ENCODE peak calls at places on chromosomes 5 and 9, in nine cellular contexts. E, X, Q, H, N, Z, U, D and G are unnamed samples.

GRCh38 chr5:120388016-120388781 is 75.9 kb upstream of the PRR16 start:
- DNase-seq in H (peak; percentile 97), Q (no peak), E (peak; percentile 94), N (peak; percentile 96), U (peak; percentile 91), Z (no peak), D (no peak), X (no peak), G (peak; percentile 93)

GRCh38 chr9:137670391-137671195 is 51.8 kb downstream of the EHMT1 start:
- DNase-seq in X (peak; percentile 83), D (no peak), N (no peak), Q (no peak), Z (peak; percentile 52), H (peak; percentile 27), U (peak; percentile 26), E (no peak), G (no peak)

GRCh38 chr9:89411759-89412158 is 86.2 kb downstream of the SEMA4D start:
- DNase-seq in D (no peak), H (no peak), Q (no peak), N (no peak), U (no peak), Z (no peak), X (no peak), E (no peak), G (no peak)

GRCh38 chr9:79395691-79396558 is 175.8 kb upstream of the TLE4 start:
- DNase-seq in N (no peak), Q (no peak), U (no peak), D (no peak), X (no peak), H (no peak), E (no peak), Z (no peak), G (no peak)

GRCh38 chr9:70117835-70118319 is 74.2 kb downstream of the MAMDC2 start:
- DNase-seq in X (no peak), Z (no peak), E (peak; percentile 76), H (no peak), N (peak; percentile 78), D (no peak), U (peak; percentile 52), Q (no peak), G (peak; percentile 56)

GRCh38 chr5:59491944-59492343 is 401.6 kb downstream of the PDE4D start:
- DNase-seq in X (no peak), Q (no peak), N (no peak), Z (no peak), D (no peak), U (no peak), H (no peak), E (peak; percentile 12), G (no peak)

GRCh38 chr9:125631391-125632085 is 75.5 kb downstream of the MAPKAP1 start:
- DNase-seq in N (peak; percentile 80), D (peak; percentile 77), U (peak; percentile 69), Z (peak; percentile 60), Q (no peak), E (peak; percentile 64), H (peak; percentile 68), X (no peak), G (peak; percentile 67)

GRCh38 chr9:91421022-91421765 is 2.4 kb downstream of the NFIL3 start:
- DNase-seq in Z (peak; percentile 80), E (peak; percentile 41), H (peak; percentile 39), D (no peak), X (peak; percentile 58), Q (peak; percentile 47), U (peak; percentile 80), N (peak; percentile 64), G (peak; percentile 59)

GRCh38 chr5:57327934-57328333 is 154.1 kb downstream of the GPBP1 start:
- DNase-seq in D (no peak), U (peak; percentile 32), Z (no peak), Q (no peak), X (no peak), H (peak; percentile 45), N (peak; percentile 47), E (no peak), G (no peak)

GRCh38 chr5:162067651-162068411 is at the start of gene GABRG2:
- DNase-seq in Z (no peak), X (no peak), E (no peak), N (no peak), H (no peak), Q (no peak), D (no peak), U (no peak), G (no peak)

GRCh38 chr9:132810314-132810713 is 67.8 kb downstream of the AK8 start:
- DNase-seq in N (no peak), U (no peak), E (no peak), H (no peak), Z (no peak), X (no peak), D (no peak), Q (no peak), G (no peak)

GRCh38 chr5:16983022-16983639 is 47.0 kb upstream of the MYO10 start:
- DNase-seq in U (no peak), X (peak; percentile 50), H (no peak), Z (no peak), N (peak; percentile 87), D (no peak), Q (no peak), E (no peak), G (peak; percentile 20)

GRCh38 chr9:77421506-77422265 is 226.4 kb downstream of the GNA14 start:
- DNase-seq in H (no peak), N (peak; percentile 61), E (no peak), Z (no peak), Q (no peak), D (no peak), U (peak; percentile 54), X (no peak), G (peak; percentile 48)

GRCh38 chr5:179880848-179881590 is 22.4 kb upstream of the MRNIP start:
- DNase-seq in E (no peak), H (no peak), Q (no peak), N (no peak), Z (no peak), X (peak; percentile 43), D (no peak), U (no peak), G (no peak)

GRCh38 chr5:175823731-175824525 is 47.5 kb upstream of the CPLX2 start:
- DNase-seq in U (no peak), N (no peak), H (no peak), Z (peak; percentile 35), E (no peak), Q (no peak), X (no peak), D (no peak), G (no peak)

GRCh38 chr9:126869368-126869767 is 8.9 kb downstream of the ZBTB34 start:
- DNase-seq in U (peak; percentile 29), D (no peak), Z (no peak), N (no peak), E (no peak), H (peak; percentile 67), X (no peak), Q (no peak), G (no peak)

GRCh38 chr5:113447651-113448050 is 12.9 kb upstream of the TSSK1B start:
- DNase-seq in Z (peak; percentile 52), N (peak; percentile 9), Q (no peak), E (peak; percentile 4), H (peak; percentile 6), X (no peak), D (no peak), U (peak; percentile 24), G (peak; percentile 6)

GRCh38 chr9:5582835-5583195 is 46.1 kb upstream of the RIC1 start:
- DNase-seq in H (peak; percentile 81), N (peak; percentile 80), U (peak; percentile 81), D (peak; percentile 92), X (no peak), E (peak; percentile 72), Q (no peak), Z (no peak), G (peak; percentile 62)

GRCh38 chr5:7811715-7812114 is 39.2 kb downstream of the CFAP90 start:
- DNase-seq in N (no peak), Q (no peak), D (no peak), X (no peak), H (no peak), Z (no peak), E (no peak), U (no peak), G (no peak)

GRCh38 chr5:3197237-3197636 is 398.4 kb upstream of the IRX1 start:
- DNase-seq in U (no peak), Z (no peak), N (no peak), X (no peak), D (no peak), E (no peak), H (no peak), Q (no peak), G (no peak)
- H3K4me3 ChIP-seq in U (no peak overlapping the region), Z (peak overlapping the region; percentile 16), N (no peak overlapping the region), X (no peak overlapping the region), D (no peak overlapping the region), E (no peak overlapping the region), H (no peak overlapping the region), Q (no peak overlapping the region), G (no peak overlapping the region)

DNA sequence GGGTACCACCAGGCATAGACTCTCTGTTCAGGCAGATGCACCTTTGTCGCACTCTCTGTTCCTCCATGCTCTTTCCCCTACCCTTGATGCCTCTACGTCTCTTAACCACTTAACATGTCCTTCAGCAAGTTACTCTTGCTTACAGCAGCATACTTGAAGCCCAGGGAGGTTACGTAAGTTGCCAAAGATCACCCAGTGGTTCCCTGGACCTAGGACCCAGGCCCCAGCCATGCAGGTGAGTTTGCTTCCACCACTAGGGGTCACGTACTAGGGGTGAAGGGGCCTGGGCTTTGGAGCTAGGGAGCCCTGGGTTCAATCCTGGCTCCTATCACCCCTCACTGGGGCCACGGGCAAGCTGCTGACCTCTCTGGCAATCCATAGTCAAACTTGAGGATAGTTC is 8.9 kb downstream of the AKNA start:
- DNase-seq in X (no peak), Z (no peak), U (no peak), Q (no peak), D (no peak), E (no peak), N (no peak), H (no peak), G (no peak)
- TF ChIP-seq CTCF in X (no peak), Z (no peak), U (no peak), Q (no peak), D (no peak), E (no peak), N (no peak), H (no peak), G (no peak)

GRCh38 chr5:154966081-154966841 is 25.4 kb downstream of the MRPL22 start:
- DNase-seq in U (no peak), H (no peak), D (no peak), X (no peak), Q (no peak), Z (no peak), N (no peak), E (no peak), G (no peak)
- H3K4me3 ChIP-seq in U (no peak overlapping the region), H (no peak overlapping the region), D (no peak overlapping the region), X (no peak overlapping the region), Q (no peak overlapping the region), Z (no peak overlapping the region), N (no peak overlapping the region), E (no peak overlapping the region), G (no peak overlapping the region)

GRCh38 chr5:143196601-143197259 is 206.8 kb downstream of the NR3C1 start:
- DNase-seq in E (no peak), D (no peak), X (no peak), Q (no peak), U (no peak), N (peak; percentile 18), Z (no peak), H (peak; percentile 41), G (no peak)
- TF ChIP-seq CTCF in E (no peak), D (no peak), X (no peak), Q (no peak), U (no peak), N (peak; percentile 32), Z (no peak), H (peak; percentile 17), G (no peak)